ENCODE peak calls at places on chromosome 5, in five cellular contexts. U, I, Y, T and F are unnamed samples.

GRCh38 chr5:179377421-179378115 is 32.3 kb upstream of the ADAMTS2 start:
- DNase-seq in Y (peak), U (no peak), T (no peak), I (no peak), F (no peak)

GRCh38 chr5:12910611-12911010 is 1006.4 kb upstream of the CTNND2 start:
- DNase-seq in T (no peak), U (no peak), I (no peak), Y (no peak), F (no peak)

GRCh38 chr5:133696782-133697507 is 84.6 kb upstream of the FSTL4 start:
- DNase-seq in I (no peak), T (no peak), Y (peak), U (no peak), F (no peak)

GRCh38 chr5:32138839-32139493 is 35.2 kb downstream of the GOLPH3 start:
- DNase-seq in T (no peak), I (no peak), Y (no peak), U (no peak), F (no peak)

GRCh38 chr5:106454651-106455415 is 1215.9 kb downstream of the EFNA5 start:
- DNase-seq in U (no peak), I (no peak), Y (no peak), T (peak), F (no peak)

GRCh38 chr5:77957-78804 is 13.8 kb upstream of the PLEKHG4B start:
- DNase-seq in T (peak), Y (peak), U (no peak), I (no peak), F (no peak)

GRCh38 chr5:78509884-78510769 is 138.4 kb downstream of the LHFPL2 start:
- DNase-seq in I (peak), U (peak), Y (peak), T (no peak), F (peak)

GRCh38 chr5:109865636-109866035 is 175.9 kb downstream of the MAN2A1 start:
- DNase-seq in I (no peak), Y (no peak), T (peak), U (no peak), F (peak)

GRCh38 chr5:472656-473343 is 29.8 kb downstream of the EXOC3 start:
- DNase-seq in Y (peak), T (peak), U (peak), I (peak), F (peak)

GRCh38 chr5:81817980-81818379 is 67.1 kb upstream of the SSBP2 start:
- DNase-seq in I (no peak), Y (no peak), T (no peak), U (no peak), F (no peak)

GRCh38 chr5:32254987-32255900 is 57.5 kb downstream of the MTMR12 start:
- DNase-seq in U (no peak), Y (no peak), T (no peak), I (no peak), F (no peak)

GRCh38 chr5:168712280-168712924 is 133.2 kb upstream of the PANK3 start:
- DNase-seq in U (no peak), I (no peak), T (peak), Y (peak), F (no peak)

GRCh38 chr5:401216-402034 is 41.6 kb upstream of the EXOC3 start:
- DNase-seq in U (peak), T (no peak), Y (peak), I (no peak), F (no peak)

GRCh38 chr5:30693326-30693725 is 500.2 kb upstream of the CDH6 start:
- DNase-seq in I (no peak), T (no peak), U (no peak), Y (no peak), F (no peak)

DNA sequence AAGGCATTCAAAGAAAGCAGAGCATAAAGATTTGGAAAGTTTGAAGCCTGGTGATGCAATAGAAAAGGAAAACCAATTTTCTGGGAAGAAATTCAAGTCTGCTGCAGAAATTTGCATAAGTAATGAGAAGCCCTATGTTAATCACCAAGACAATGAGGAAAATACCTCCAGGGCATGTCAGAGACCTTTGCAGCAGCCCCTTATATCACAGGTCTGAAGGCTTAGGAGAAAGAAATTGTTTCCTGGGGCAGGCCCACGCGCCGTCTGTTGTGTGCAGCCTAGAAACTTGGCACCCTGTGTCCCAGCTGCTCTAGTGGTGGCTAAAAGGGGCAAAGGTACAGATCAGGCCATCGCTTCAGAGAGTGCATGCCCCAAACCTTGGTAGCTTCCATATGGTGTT is 495.3 kb upstream of the CDH6 start:
- DNase-seq in T (no peak), U (no peak), Y (no peak), I (no peak), F (no peak)
- H3K4me3 ChIP-seq in T (no peak), U (no peak), Y (no peak), I (no peak), F (no peak)

DNA sequence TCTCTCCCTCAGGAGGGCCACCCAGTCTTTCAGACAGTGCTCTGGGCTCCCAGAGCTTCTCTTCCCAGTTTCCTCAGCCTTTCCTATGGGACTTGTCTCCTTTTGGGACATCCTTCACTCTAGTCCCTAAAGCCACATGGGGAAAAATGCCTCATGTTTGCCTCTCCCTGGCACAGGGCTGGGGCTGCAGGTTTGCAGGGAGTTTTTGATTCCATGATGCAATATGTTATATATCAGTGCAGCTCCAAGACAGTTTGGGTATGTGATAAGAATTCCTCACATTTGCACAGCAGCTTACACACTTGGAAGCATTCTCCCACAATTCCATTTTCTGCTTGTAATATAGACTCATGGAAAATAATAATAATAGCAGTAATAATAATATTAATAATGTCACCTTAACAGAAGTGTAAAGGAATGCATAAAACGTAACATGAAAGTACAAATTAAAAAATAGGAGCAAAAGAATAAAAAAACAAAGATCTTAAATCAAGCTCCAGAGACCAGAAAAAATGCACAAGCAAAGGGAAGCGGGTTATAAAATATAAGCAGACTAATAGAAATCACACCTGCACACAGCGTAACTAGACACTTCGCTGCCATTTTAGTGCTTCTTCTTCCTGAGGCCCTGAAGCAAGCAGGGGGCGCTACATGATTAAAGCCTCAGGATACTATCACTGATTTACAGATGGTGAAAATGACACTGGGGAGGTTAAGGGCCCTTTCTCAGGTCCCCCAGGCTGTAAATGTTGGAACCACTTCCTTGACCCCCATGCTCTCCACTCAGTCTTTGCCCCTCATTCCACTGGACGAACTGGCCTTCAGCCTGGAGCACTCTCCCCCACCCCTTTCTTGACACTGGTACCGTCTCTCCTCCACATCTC is 70.0 kb upstream of the IL17B start:
- DNase-seq in Y (no peak), T (no peak), I (peak), U (no peak), F (no peak)
- TF ChIP-seq CTCF in Y (no peak), T (peak), I (peak), U (no peak), F (no peak)

GRCh38 chr5:173232499-173233346 is 2.3 kb downstream of the NKX2-5 start:
- DNase-seq in Y (no peak), I (no peak), U (no peak), T (no peak), F (no peak)
- H3K4me3 ChIP-seq in Y (no peak), I (no peak), U (peak), T (no peak), F (peak)

GRCh38 chr5:15538516-15538915 is 38.5 kb downstream of the FBXL7 start:
- DNase-seq in Y (no peak), U (no peak), I (no peak), T (no peak), F (no peak)
- TF ChIP-seq CTCF in Y (no peak), U (no peak), I (no peak), T (no peak), F (no peak)

GRCh38 chr5:62584395-62584794 is 5.8 kb downstream of the LRRC70 start:
- DNase-seq in Y (no peak), T (no peak), U (no peak), I (no peak), F (no peak)
- H3K4me3 ChIP-seq in Y (no peak), T (no peak), U (no peak), I (no peak), F (no peak)